ENCODE peak calls at places on chromosomes 1 and 21, in six cellular contexts. I, B, T, W, P and N are unnamed samples.

GRCh38 chr1:221740941-221741363 is 937 bp downstream of the DUSP10 start:
- DNase-seq in I (no peak), B (no peak), T (no peak), W (no peak), P (no peak), N (no peak)

GRCh38 chr1:91502882-91503184 is 2.2 kb downstream of the CDC7 start:
- DNase-seq in I (no peak), B (peak), T (no peak), W (no peak), P (no peak), N (no peak)

GRCh38 chr1:108057536-108057935 is 92.6 kb upstream of the VAV3 start:
- DNase-seq in I (peak), B (no peak), T (no peak), W (peak), P (no peak), N (no peak)

GRCh38 chr21:36420571-36421339 is 35.6 kb downstream of the CHAF1B start:
- DNase-seq in I (no peak), B (no peak), T (no peak), W (no peak), P (no peak), N (no peak)

GRCh38 chr1:33281554-33282303 is 25.4 kb downstream of the ZNF362 start:
- DNase-seq in I (no peak), B (no peak), T (no peak), W (no peak), P (no peak), N (no peak)

GRCh38 chr1:111219466-111220286 is 7.8 kb upstream of the CHI3L2 start:
- DNase-seq in I (no peak), B (no peak), T (no peak), W (no peak), P (no peak), N (no peak)

GRCh38 chr1:208141793-208142192 is 102.4 kb downstream of the PLXNA2 start:
- DNase-seq in I (no peak), B (peak), T (no peak), W (no peak), P (no peak), N (no peak)

GRCh38 chr1:207925210-207925609 is 14.3 kb upstream of the CD34 start:
- DNase-seq in I (peak), B (peak), T (no peak), W (peak), P (no peak), N (no peak)

GRCh38 chr1:183279835-183280234 is 93.8 kb downstream of the LAMC2 start:
- DNase-seq in I (peak), B (peak), T (no peak), W (peak), P (no peak), N (peak)

GRCh38 chr1:83113686-83114085 is 885.2 kb downstream of the TTLL7 start:
- DNase-seq in I (no peak), B (no peak), T (no peak), W (no peak), P (no peak), N (no peak)

GRCh38 chr1:196142111-196142510 is 466.1 kb downstream of the KCNT2 start:
- DNase-seq in I (no peak), B (no peak), T (no peak), W (no peak), P (no peak), N (no peak)

GRCh38 chr1:169363046-169363756 is 4.4 kb downstream of the NME7 start:
- DNase-seq in I (no peak), B (peak), T (no peak), W (no peak), P (no peak), N (no peak)

GRCh38 chr21:38920631-38921398 is 115.1 kb downstream of the ETS2 start:
- DNase-seq in I (no peak), B (peak), T (no peak), W (no peak), P (no peak), N (no peak)

GRCh38 chr1:206464456-206464964 is 5.8 kb upstream of the IKBKE start:
- DNase-seq in I (peak), B (peak), T (no peak), W (no peak), P (no peak), N (no peak)

GRCh38 chr1:45272943-45273342 is 53.8 kb upstream of the HPDL start:
- DNase-seq in I (no peak), B (peak), T (no peak), W (no peak), P (no peak), N (no peak)

GRCh38 chr1:214455971-214456867 is 95.2 kb downstream of the PTPN14 start:
- DNase-seq in I (no peak), B (no peak), T (no peak), W (no peak), P (no peak), N (no peak)

GRCh38 chr1:235375919-235376600 is 8.8 kb downstream of the TBCE start:
- DNase-seq in I (no peak), B (no peak), T (no peak), W (no peak), P (no peak), N (no peak)

GRCh38 chr1:87149166-87150065 is 179.3 kb upstream of the LMO4 start:
- DNase-seq in I (no peak), B (peak), T (no peak), W (no peak), P (no peak), N (no peak)

GRCh38 chr1:174998569-174999215 is 1.1 kb upstream of the CACYBP start:
- DNase-seq in I (no peak), B (peak), T (peak), W (no peak), P (no peak), N (no peak)